ENCODE peak calls at places on chromosome 2, in four cellular contexts. D is CD8-positive, alpha-beta T cell; A is B cell; R is activated T-cell treated with anti-CD3 and anti-CD28 coated beads, Interleukin-2, amount 50 U/mL, for 48 hours. P is an unnamed sample.

GRCh38 chr2:37287966-37288365 is 36.7 kb downstream of the PRKD3 start:
- DNase-seq in R (no peak), D (no peak), A (no peak), P (no peak)

GRCh38 chr2:30666307-30666874 is 140.9 kb downstream of the CAPN13 start:
- DNase-seq in A (no peak), R (no peak), D (no peak), P (no peak)

GRCh38 chr2:75047189-75047812 is 88.9 kb downstream of the POLE4 start:
- DNase-seq in R (no peak), D (no peak), A (no peak), P (no peak)

GRCh38 chr2:74671479-74671878 is 17.4 kb downstream of the SEMA4F start:
- DNase-seq in D (no peak), R (no peak), A (no peak), P (no peak)

GRCh38 chr2:200225943-200226342 is 80.5 kb upstream of the SPATS2L start:
- DNase-seq in A (no peak), D (no peak), R (no peak), P (no peak)

GRCh38 chr2:126756125-126756524 is 100.2 kb downstream of the GYPC start:
- DNase-seq in R (no peak), D (no peak), A (no peak), P (no peak)

GRCh38 chr2:135951071-135951583 is 34.3 kb downstream of the DARS1 start:
- DNase-seq in A (no peak), D (no peak), R (no peak), P (no peak)

GRCh38 chr2:119910566-119910965 is 102.3 kb upstream of the EPB41L5 start:
- DNase-seq in R (no peak), D (no peak), A (no peak), P (no peak)

GRCh38 chr2:20661981-20662937 is 4.7 kb upstream of the GDF7 start:
- DNase-seq in R (no peak), D (no peak), A (no peak), P (no peak)

GRCh38 chr2:161990741-161991140 is 83.3 kb downstream of the DPP4 start:
- DNase-seq in R (no peak), D (no peak), A (no peak), P (no peak)

GRCh38 chr2:241011296-241011600 is 12.8 kb downstream of the SNED1 start:
- DNase-seq in A (no peak), R (peak), D (no peak), P (no peak)

P was measured in NK-92 treated with Interleukin-12 subunit alpha and Interleukin-12 subunit beta, amount 100 ng/mL, for 24 hours.